ENCODE peak calls at places on chromosomes 3 and 15, in four cellular contexts. L is adipocyte; K is naive thymus-derived CD4-positive, alpha-beta T cell; V is Karpas-422. U is an unnamed sample. For H3K9me3, the result is how much of the 10 kb centered on the place peaks cover.

GRCh38 chr15:89356634-89357298 is 22.1 kb upstream of the POLG start:
- DNase-seq in L (peak), K (no peak), V (peak), U (no peak)

GRCh38 chr3:46371802-46372340 is 1.1 kb downstream of the CCR5 start:
- DNase-seq in L (no peak), K (no peak), V (no peak), U (no peak)

GRCh38 chr15:36415643-36416042 is 163.8 kb upstream of the CDIN1 start:
- DNase-seq in L (peak), K (no peak), V (no peak), U (no peak)

GRCh38 chr3:43093974-43094373 is 11.9 kb downstream of the POMGNT2 start:
- DNase-seq in L (no peak), K (no peak), V (no peak), U (no peak)

GRCh38 chr3:122974764-122975162 is 52.8 kb downstream of the SEMA5B start:
- DNase-seq in L (peak), K (no peak), V (no peak), U (no peak)

GRCh38 chr15:70323111-70323851 is 225.6 kb upstream of the TLE3 start:
- DNase-seq in L (no peak), K (no peak), V (no peak), U (no peak)

GRCh38 chr15:95522533-95522932 is 808.0 kb upstream of the NR2F2 start:
- DNase-seq in L (no peak), K (no peak), V (no peak), U (no peak)

GRCh38 chr15:90086868-90087268 is 15.4 kb downstream of the IDH2 start:
- DNase-seq in L (peak), K (peak), V (peak), U (no peak)

GRCh38 chr3:11558002-11558401 is 85.7 kb downstream of the VGLL4 start:
- DNase-seq in L (peak), K (no peak), V (no peak), U (no peak)

GRCh38 chr15:71002321-71002720 is 109.7 kb downstream of the LRRC49 start:
- DNase-seq in L (peak), K (no peak), V (no peak), U (no peak)

GRCh38 chr3:125349556-125350165 is 25.5 kb downstream of the ZNF148 start:
- DNase-seq in L (peak), K (no peak), V (no peak), U (no peak)

GRCh38 chr3:188339410-188340295 is 185.7 kb downstream of the LPP start:
- DNase-seq in L (no peak), K (no peak), V (peak), U (no peak)

GRCh38 chr15:89163271-89164055 is 57.9 kb downstream of the RLBP1 start:
- DNase-seq in L (no peak), K (no peak), V (no peak), U (no peak)

GRCh38 chr3:190721330-190721729 is 141.2 kb downstream of the GMNC start:
- DNase-seq in L (no peak), K (no peak), V (no peak), U (no peak)

GRCh38 chr15:54033954-54034458 is 55.8 kb downstream of the UNC13C start:
- DNase-seq in L (no peak), K (no peak), V (no peak), U (no peak)

GRCh38 chr15:54032066-54032465 is 53.8 kb downstream of the UNC13C start:
- DNase-seq in L (no peak), K (no peak), V (no peak), U (no peak)

DNA sequence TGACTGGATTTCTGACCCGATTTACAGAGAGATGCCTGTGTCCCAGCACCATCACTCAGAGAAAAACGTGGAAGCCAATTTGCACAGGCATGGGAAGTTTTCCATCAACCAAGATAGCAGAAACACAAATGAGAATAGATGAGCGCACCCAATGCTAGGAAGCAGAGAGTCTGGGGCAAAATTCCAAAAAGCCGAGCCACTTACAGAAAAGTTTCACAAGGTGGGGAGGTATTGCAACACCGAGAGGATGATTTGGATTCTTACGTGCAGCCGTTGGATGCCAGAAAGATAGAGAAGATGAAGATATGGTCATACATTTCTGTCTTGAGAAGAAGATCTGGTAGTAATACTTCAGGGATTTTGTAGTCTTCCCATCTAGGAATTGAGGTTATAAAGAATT is 57.4 kb downstream of the UNC13C start:
- DNase-seq in L (no peak), K (no peak), V (no peak), U (no peak)
- H3K9me3 ChIP-seq in L (under half), K (under half), V (under half), U (under half)

DNA sequence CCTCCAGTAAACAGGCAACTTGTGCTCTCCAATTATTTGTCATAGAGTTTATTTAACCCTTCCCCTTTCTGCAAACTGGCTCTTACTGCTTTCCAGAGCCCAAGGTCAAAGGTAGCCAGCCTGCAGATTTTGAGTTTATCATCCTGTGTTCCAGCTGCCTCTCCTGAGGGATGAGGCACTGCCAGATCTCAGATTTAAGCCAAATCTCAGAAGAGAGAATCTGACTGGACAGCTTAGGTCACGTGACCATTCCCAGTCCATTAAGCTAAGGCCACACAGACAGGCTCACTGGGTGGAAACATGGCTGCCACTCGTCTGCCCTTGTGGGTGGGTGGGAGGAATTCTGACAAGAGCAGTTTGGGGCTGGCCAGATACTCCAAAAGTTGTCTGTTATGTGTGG is 8.6 kb upstream of the SIAH2 start:
- DNase-seq in L (no peak), K (no peak), V (no peak), U (no peak)
- H3K9me3 ChIP-seq in L (under half), K (under half), V (under half), U (under half)

DNA sequence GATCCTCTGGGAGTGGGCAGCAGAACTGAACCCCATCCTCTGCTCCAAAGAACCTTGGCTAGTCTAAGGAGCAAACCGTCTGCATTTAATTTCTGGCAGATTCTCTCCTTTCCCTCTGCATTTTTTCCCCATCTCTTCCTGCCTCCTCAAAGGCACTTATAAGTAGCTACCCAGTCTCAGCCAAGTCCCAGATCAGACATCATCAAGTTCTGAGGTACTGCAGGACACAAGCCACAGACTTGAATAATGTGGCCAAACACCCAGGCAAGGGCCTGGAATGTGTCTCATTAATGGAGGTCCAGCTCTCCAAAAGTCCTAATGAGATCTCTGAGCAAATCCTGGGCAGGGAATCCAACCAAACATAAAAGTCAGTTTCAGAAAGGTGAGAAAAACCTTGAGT is 92.8 kb upstream of the STRIT1 start:
- DNase-seq in L (no peak), K (no peak), V (no peak), U (no peak)
- H3K9me3 ChIP-seq in L (under half), K (under half), V (under half), U (under half)

GRCh38 chr3:171694888-171695287 is 115.4 kb downstream of the PLD1 start:
- DNase-seq in L (no peak), K (no peak), V (no peak), U (no peak)
- H3K9me3 ChIP-seq in L (under half), K (under half), V (under half), U (under half)

GRCh38 chr15:25246641-25247417 is 192.0 kb downstream of the UBE3A start:
- DNase-seq in L (no peak), K (no peak), V (no peak), U (peak)
- H3K9me3 ChIP-seq in L (under half), K (under half), V (under half), U (under half)

DNA sequence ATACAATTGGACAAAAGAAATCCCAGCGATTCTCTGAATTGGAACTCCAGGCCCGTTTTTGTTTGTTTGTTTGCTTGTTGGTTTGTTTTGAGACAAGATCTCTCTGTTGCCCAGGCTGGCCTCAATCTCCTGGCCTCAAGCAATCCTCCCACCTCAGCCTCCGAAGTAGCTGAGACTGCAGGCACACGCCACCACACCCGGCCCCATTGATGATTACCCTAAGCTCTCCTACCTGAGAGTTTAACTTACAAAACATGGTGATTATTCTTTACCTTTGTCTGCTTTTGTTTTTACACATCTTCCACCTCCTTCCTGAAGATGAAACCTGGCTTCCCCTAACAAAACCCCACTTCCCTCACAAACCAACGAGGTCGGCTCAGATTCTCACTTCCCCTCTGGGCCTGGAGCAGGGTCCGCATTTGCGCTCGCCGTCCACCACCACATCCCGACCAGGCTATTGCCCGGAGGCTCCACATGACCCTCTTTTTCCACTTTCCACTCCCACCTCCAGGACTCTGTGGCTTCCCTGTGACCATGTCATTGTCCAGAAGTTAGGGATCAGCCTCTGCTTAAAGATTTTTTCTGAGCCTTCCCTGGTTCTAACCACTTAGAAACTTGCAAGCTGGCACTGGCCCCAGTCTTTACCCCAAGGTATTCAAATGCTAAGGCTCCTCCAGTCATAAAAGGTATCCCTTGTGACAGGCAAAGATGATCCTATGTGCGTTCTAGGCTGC is 14.8 kb downstream of the KLHL6 start:
- DNase-seq in L (no peak), K (no peak), V (no peak), U (no peak)
- H3K9me3 ChIP-seq in L (under half), K (under half), V (under half), U (under half)

GRCh38 chr3:115292131-115292530 is 145.0 kb upstream of the ZBTB20 start:
- DNase-seq in L (no peak), K (no peak), V (no peak), U (no peak)
- H3K9me3 ChIP-seq in L (under half), K (under half), V (under half), U (under half)

GRCh38 chr3:2247831-2248230 is 149.2 kb downstream of the CNTN4 start:
- DNase-seq in L (no peak), K (no peak), V (no peak), U (no peak)
- H3K9me3 ChIP-seq in L (under half), K (under half), V (under half), U (under half)

GRCh38 chr15:41683955-41684354 is 23.8 kb downstream of the MGA start:
- DNase-seq in L (no peak), K (no peak), V (no peak), U (no peak)
- H3K9me3 ChIP-seq in L (under half), K (under half), V (under half), U (under half)

DNA sequence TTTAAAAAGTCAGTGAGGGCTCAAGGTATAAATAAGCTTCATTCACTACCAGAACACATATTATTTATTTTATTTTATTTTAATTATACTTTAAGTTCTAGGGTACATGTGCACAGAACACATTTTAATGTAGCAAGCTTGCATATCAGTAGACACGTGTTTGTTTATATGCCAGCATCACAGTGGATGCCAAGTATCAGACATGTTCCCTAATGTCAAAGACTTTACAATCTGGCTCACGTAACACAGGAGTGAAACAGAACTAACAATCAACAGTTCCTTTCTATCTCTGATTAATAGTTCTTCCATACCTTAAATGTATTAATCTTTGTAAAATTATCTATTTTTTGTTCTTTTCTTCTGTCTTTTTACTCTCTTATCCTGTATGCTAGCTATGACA is 23.3 kb upstream of the ENTPD3 start:
- DNase-seq in L (no peak), K (no peak), V (no peak), U (no peak)
- H3K9me3 ChIP-seq in L (under half), K (under half), V (under half), U (under half)